ENCODE peak calls at places on chromosome 17, in eight cellular contexts. F, V, O, N, A, L, M and Z are unnamed samples.

GRCh38 chr17:43723697-43724359 is 34.8 kb downstream of the SOST start:
- DNase-seq in N (peak; percentile 79), A (no peak), L (peak; percentile 94), F (no peak), M (peak; percentile 85), O (no peak), V (no peak), Z (no peak)

GRCh38 chr17:10614536-10615155 is 42.5 kb downstream of the MYH3 start:
- DNase-seq in L (peak; percentile 68), N (peak; percentile 59), V (no peak), A (peak; percentile 27), M (peak; percentile 30), O (no peak), F (no peak), Z (no peak)

GRCh38 chr17:12415031-12415430 is 250.7 kb upstream of the MYOCD start:
- DNase-seq in A (peak; percentile 27), O (no peak), L (no peak), M (peak; percentile 31), F (no peak), N (peak; percentile 78), V (no peak), Z (no peak)

GRCh38 chr17:63545302-63545928 is 4.9 kb upstream of the DCAF7 start:
- DNase-seq in A (no peak), L (no peak), M (no peak), F (no peak), N (peak; percentile 8), V (no peak), O (no peak), Z (no peak)

GRCh38 chr17:61833536-61834203 is 29.7 kb downstream of the BRIP1 start:
- DNase-seq in O (no peak), M (peak; percentile 72), F (no peak), L (peak; percentile 79), V (no peak), A (no peak), N (peak; percentile 14), Z (no peak)

GRCh38 chr17:49995055-49995738 is at the start of gene DLX3:
- DNase-seq in N (peak; percentile 87), A (peak; percentile 38), F (no peak), L (peak; percentile 67), O (peak; percentile 90), M (peak; percentile 58), V (peak; percentile 62), Z (no peak)

GRCh38 chr17:39608142-39608541 is 422 bp upstream of the NEUROD2 start:
- DNase-seq in V (no peak), F (no peak), A (no peak), N (no peak), M (no peak), L (no peak), O (no peak), Z (no peak)

GRCh38 chr17:57735707-57736106 is 9.4 kb downstream of the CCDC182 start:
- DNase-seq in F (no peak), M (no peak), N (no peak), O (no peak), L (no peak), A (no peak), V (no peak), Z (no peak)

GRCh38 chr17:8830141-8830540 is 31.0 kb upstream of the MFSD6L start:
- DNase-seq in N (no peak), M (no peak), V (no peak), L (no peak), F (no peak), A (no peak), O (no peak), Z (no peak)

GRCh38 chr17:55433629-55434422 is 12.2 kb upstream of the MMD start:
- DNase-seq in L (peak; percentile 83), O (no peak), N (peak; percentile 78), A (no peak), M (peak; percentile 93), F (no peak), V (no peak), Z (no peak)

GRCh38 chr17:42392664-42393415 is 4.6 kb upstream of the STAT3 start:
- DNase-seq in M (no peak), F (no peak), A (no peak), V (no peak), O (no peak), L (no peak), N (no peak), Z (no peak)

GRCh38 chr17:64064331-64064730 is 43.9 kb upstream of the ICAM2 start:
- DNase-seq in A (no peak), O (no peak), F (no peak), N (no peak), M (no peak), L (no peak), V (no peak), Z (no peak)

GRCh38 chr17:1829189-1829578 is 518 bp downstream of the SMYD4 start:
- DNase-seq in V (no peak), O (no peak), F (no peak), N (peak; percentile 35), A (peak; percentile 33), L (peak; percentile 33), M (peak; percentile 6), Z (peak; percentile 13)

GRCh38 chr17:76983431-76983830 is 115.2 kb downstream of the MGAT5B start:
- DNase-seq in O (no peak), N (no peak), F (no peak), A (no peak), M (no peak), V (no peak), L (no peak), Z (no peak)

GRCh38 chr17:76791053-76791980 is 53.4 kb downstream of the MFSD11 start:
- DNase-seq in F (no peak), M (peak; percentile 41), L (peak; percentile 81), A (peak; percentile 19), N (peak; percentile 61), V (no peak), O (peak; percentile 62), Z (no peak)

GRCh38 chr17:752620-753219 is 656 bp upstream of the GEMIN4 start:
- DNase-seq in V (no peak), F (no peak), A (peak; percentile 80), O (peak; percentile 93), N (peak; percentile 69), M (peak; percentile 48), L (no peak), Z (peak; percentile 8)

GRCh38 chr17:78127240-78127887 is 1.2 kb downstream of the TMC6 start:
- DNase-seq in O (peak; percentile 92), F (no peak), L (no peak), N (no peak), A (no peak), M (no peak), V (no peak), Z (no peak)

GRCh38 chr17:48725294-48726064 is 2.5 kb downstream of the PRAC2 start:
- DNase-seq in N (no peak), A (no peak), L (no peak), F (no peak), V (no peak), M (no peak), O (no peak), Z (no peak)

GRCh38 chr17:43702636-43703035 is 40.9 kb upstream of the MEOX1 start:
- DNase-seq in F (no peak), N (peak; percentile 26), V (no peak), M (no peak), O (no peak), A (no peak), L (peak; percentile 59), Z (no peak)

GRCh38 chr17:33396818-33397217 is 103.7 kb upstream of the ASIC2 start:
- DNase-seq in N (no peak), A (no peak), V (no peak), M (no peak), O (no peak), F (no peak), L (no peak), Z (no peak)

GRCh38 chr17:74713199-74713755 is 554 bp upstream of the CD300LF start:
- DNase-seq in L (no peak), F (no peak), N (no peak), O (no peak), A (no peak), V (no peak), M (no peak), Z (no peak)

GRCh38 chr17:77285594-77286390 is 145.0 kb downstream of the SEC14L1 start:
- DNase-seq in L (peak; percentile 92), F (no peak), M (peak; percentile 87), O (peak; percentile 78), N (peak; percentile 78), V (no peak), A (no peak), Z (no peak)

GRCh38 chr17:57397402-57397801 is 141.1 kb downstream of the MSI2 start:
- DNase-seq in V (no peak), L (no peak), N (no peak), F (no peak), O (no peak), M (no peak), A (no peak), Z (no peak)

GRCh38 chr17:77778636-77779524 is 179.6 kb upstream of the TNRC6C start:
- DNase-seq in V (peak; percentile 11), L (peak; percentile 79), F (no peak), A (no peak), N (peak; percentile 52), M (no peak), O (peak; percentile 86), Z (no peak)

GRCh38 chr17:3740611-3741073 is 16.9 kb downstream of the HASPIN start:
- DNase-seq in A (no peak), F (no peak), M (no peak), V (no peak), L (no peak), N (no peak), O (no peak), Z (no peak)

GRCh38 chr17:73757324-73757942 is 113.2 kb upstream of the SDK2 start:
- DNase-seq in O (no peak), F (no peak), L (no peak), V (no peak), N (no peak), A (no peak), M (no peak), Z (no peak)

GRCh38 chr17:27569257-27569722 is 61.7 kb upstream of the LGALS9 start:
- DNase-seq in M (no peak), A (no peak), L (no peak), N (no peak), F (no peak), O (peak; percentile 74), V (no peak), Z (peak; percentile 37)

GRCh38 chr17:8409966-8410881 is 12.6 kb upstream of the RNF222 start:
- DNase-seq in M (peak; percentile 71), O (peak; percentile 94), L (peak; percentile 87), A (peak; percentile 90), V (peak; percentile 49), F (peak; percentile 56), N (peak; percentile 79), Z (peak; percentile 33)

GRCh38 chr17:46175891-46176290 is 17.3 kb downstream of the KANSL1 start:
- DNase-seq in O (no peak), N (no peak), V (no peak), L (no peak), A (no peak), F (no peak), M (no peak), Z (no peak)

GRCh38 chr17:73553311-73553710 is 90.9 kb downstream of the SDK2 start:
- DNase-seq in N (no peak), V (no peak), L (no peak), A (no peak), O (no peak), F (no peak), M (no peak), Z (no peak)

GRCh38 chr17:2369039-2369438 is 31.7 kb downstream of the SGSM2 start:
- DNase-seq in N (no peak), A (no peak), V (no peak), M (no peak), L (no peak), F (no peak), O (no peak), Z (no peak)

GRCh38 chr17:58369214-58370031 is 17.4 kb upstream of the SUPT4H1 start:
- DNase-seq in O (no peak), V (no peak), F (no peak), M (no peak), L (no peak), N (no peak), A (no peak), Z (no peak)

GRCh38 chr17:67376509-67376891 is 581 bp upstream of the PITPNC1 start:
- DNase-seq in N (peak; percentile 64), L (no peak), O (no peak), A (peak; percentile 28), F (no peak), M (no peak), V (no peak), Z (no peak)

GRCh38 chr17:62678214-62678919 is 50.9 kb downstream of the MRC2 start:
- DNase-seq in M (no peak), V (no peak), F (no peak), N (no peak), A (no peak), L (no peak), O (no peak), Z (no peak)